ENCODE peak calls at places on chromosomes 11 and 22, in ten cellular contexts. S is NCI-H2081 treated with DMSO at 0.1 percent for 48 hours, F is heart right ventricle, M is HS-27A, O is fibroblast of pulmonary artery, R is WTC11, H is hepatocyte, U is HFFc6, J is retina, P is caudate nucleus. E is an unnamed sample.

GRCh38 chr22:40212126-40212525 is 34.4 kb downstream of the TNRC6B start:
- DNase-seq in F (peak; percentile 39), U (no peak), J (no peak), P (no peak), H (no peak), M (no peak), O (no peak), S (no peak), R (no peak), E (no peak)

GRCh38 chr11:87804176-87804575 is 371.1 kb downstream of the RAB38 start:
- DNase-seq in O (no peak), U (no peak), J (no peak), F (no peak), M (no peak), S (no peak), P (no peak), R (no peak), H (no peak), E (no peak)

GRCh38 chr11:61683961-61684869 is 4.0 kb downstream of the DAGLA start:
- DNase-seq in P (no peak), F (no peak), O (no peak), J (no peak), R (no peak), M (no peak), H (no peak), U (no peak), S (no peak), E (no peak)

GRCh38 chr22:19878461-19879247 is 24.0 kb upstream of the GNB1L start:
- DNase-seq in R (peak; percentile 8), U (peak; percentile 75), S (no peak), F (no peak), P (no peak), J (peak; percentile 1), H (no peak), O (no peak), M (no peak), E (no peak)

GRCh38 chr22:48351376-48352085 is 1476.1 kb downstream of the BRD1 start:
- DNase-seq in P (no peak), M (no peak), O (no peak), J (no peak), F (no peak), H (no peak), R (no peak), S (no peak), U (no peak), E (no peak)

GRCh38 chr11:13603661-13604060 is 64.8 kb upstream of the FAR1 start:
- DNase-seq in J (no peak), S (no peak), H (no peak), R (no peak), P (no peak), M (no peak), O (no peak), F (no peak), U (no peak), E (no peak)

GRCh38 chr11:36300651-36301050 is 4.6 kb downstream of the PRR5L start:
- DNase-seq in M (no peak), R (no peak), U (no peak), F (peak; percentile 48), H (peak; percentile 35), P (no peak), J (no peak), S (no peak), O (peak; percentile 79), E (no peak)

GRCh38 chr22:17260950-17261349 is 41.7 kb upstream of the ADA2 start:
- DNase-seq in H (peak; percentile 39), J (peak; percentile 32), O (no peak), F (no peak), U (no peak), S (no peak), M (no peak), R (peak; percentile 42), P (no peak), E (no peak)

GRCh38 chr22:30943368-30943767 is 25.2 kb downstream of the MORC2 start:
- DNase-seq in R (no peak), P (no peak), S (no peak), H (no peak), O (no peak), U (no peak), F (no peak), J (no peak), M (no peak), E (no peak)

GRCh38 chr11:46305295-46305694 is 27.8 kb downstream of the CREB3L1 start:
- DNase-seq in S (no peak), U (peak; percentile 35), J (no peak), M (no peak), P (no peak), O (peak; percentile 78), R (no peak), F (no peak), H (no peak), E (no peak)

GRCh38 chr11:20154381-20154780 is 5.9 kb downstream of the DBX1 start:
- DNase-seq in S (no peak), H (no peak), U (peak; percentile 31), R (no peak), P (no peak), J (no peak), O (no peak), F (no peak), M (peak; percentile 29), E (peak; percentile 42)

GRCh38 chr11:2086239-2087040 is 52.7 kb downstream of the IGF2 start:
- DNase-seq in F (no peak), S (no peak), H (no peak), U (no peak), P (no peak), O (no peak), J (peak; percentile 0), M (no peak), R (no peak), E (no peak)

GRCh38 chr11:3160252-3161031 is 4.7 kb downstream of the OSBPL5 start:
- DNase-seq in P (peak; percentile 76), O (peak; percentile 92), R (peak; percentile 93), M (peak; percentile 39), F (peak; percentile 91), J (peak; percentile 93), S (no peak), H (peak; percentile 90), U (peak; percentile 88), E (peak; percentile 58)

GRCh38 chr22:43483669-43484068 is 71.9 kb downstream of the MPPED1 start:
- DNase-seq in O (no peak), R (no peak), J (no peak), H (no peak), M (no peak), F (no peak), P (no peak), S (no peak), U (no peak), E (no peak)

GRCh38 chr11:67276821-67277230 is 10.6 kb downstream of the GRK2 start:
- DNase-seq in O (peak; percentile 33), J (peak; percentile 39), S (no peak), R (peak; percentile 49), P (no peak), U (peak; percentile 53), H (no peak), M (no peak), F (no peak), E (no peak)

GRCh38 chr11:41872458-41872857 is 413.0 kb upstream of the LRRC4C start:
- DNase-seq in U (no peak), S (no peak), R (no peak), P (no peak), H (no peak), O (no peak), M (no peak), J (peak; percentile 60), F (no peak), E (no peak)

GRCh38 chr11:62238151-62238550 is 3.9 kb upstream of the SCGB1D2 start:
- DNase-seq in H (no peak), P (no peak), R (no peak), U (no peak), F (no peak), J (no peak), M (no peak), O (no peak), S (no peak), E (no peak)

GRCh38 chr11:46504817-46505613 is 88.8 kb downstream of the AMBRA1 start:
- DNase-seq in S (no peak), J (no peak), M (no peak), P (no peak), H (no peak), F (no peak), R (no peak), O (no peak), U (peak; percentile 59), E (no peak)

GRCh38 chr11:117731689-117732290 is 65.2 kb downstream of the DSCAML1 start:
- DNase-seq in M (no peak), P (no peak), S (no peak), H (no peak), O (no peak), F (no peak), R (peak; percentile 30), J (no peak), U (no peak), E (no peak)

E was measured in HS-5.